ENCODE peak calls at places on chromosomes 7 and 10, in nine cellular contexts. C is mesenteric fat pad, G is glutamatergic neuron, R is neural progenitor cell, A is NCI-H1436, L is OCI-LY7, Q is mucosa of gallbladder, V is GM18507, E is HFFc6. D is an unnamed sample.

GRCh38 chr10:46298346-46299266 is 11.8 kb downstream of the ANTXRL start:
- DNase-seq in C (peak), G (no peak), R (no peak), A (no peak), L (peak), Q (no peak), V (no peak), E (no peak), D (no peak)

GRCh38 chr7:98135984-98136383 is 29.3 kb downstream of the LMTK2 start:
- DNase-seq in C (no peak), G (no peak), R (no peak), A (no peak), L (no peak), Q (no peak), V (no peak), E (no peak), D (no peak)

GRCh38 chr7:16094651-16095050 is 326.7 kb downstream of the CRPPA start:
- DNase-seq in C (no peak), G (no peak), R (no peak), A (no peak), L (no peak), Q (no peak), V (no peak), E (no peak), D (no peak)

GRCh38 chr7:151897201-151897711 is 20.3 kb upstream of the PRKAG2 start:
- DNase-seq in C (peak), G (no peak), R (peak), A (no peak), L (no peak), Q (no peak), V (no peak), E (no peak), D (no peak)

GRCh38 chr10:81820418-81820817 is 54.6 kb upstream of the NRG3 start:
- DNase-seq in C (no peak), G (no peak), R (peak), A (no peak), L (no peak), Q (no peak), V (no peak), E (no peak), D (no peak)

GRCh38 chr10:2222631-2223030 is 485.3 kb upstream of the ADARB2 start:
- DNase-seq in C (no peak), G (no peak), R (no peak), A (no peak), L (no peak), Q (no peak), V (no peak), E (no peak), D (no peak)

GRCh38 chr10:112637901-112638300 is 190.9 kb downstream of the VTI1A start:
- DNase-seq in C (no peak), G (no peak), R (peak), A (no peak), L (no peak), Q (no peak), V (no peak), E (no peak), D (no peak)

GRCh38 chr7:102152672-102153585 is 133.7 kb upstream of the SH2B2 start:
- DNase-seq in C (no peak), G (no peak), R (peak), A (no peak), L (no peak), Q (peak), V (no peak), E (no peak), D (peak)

GRCh38 chr10:100934084-100934659 is 21.4 kb downstream of the SLF2 start:
- DNase-seq in C (no peak), G (no peak), R (no peak), A (no peak), L (peak), Q (no peak), V (no peak), E (no peak), D (no peak)

GRCh38 chr7:50196719-50197118 is 103.7 kb upstream of the ZPBP start:
- DNase-seq in C (no peak), G (no peak), R (no peak), A (no peak), L (no peak), Q (no peak), V (no peak), E (no peak), D (no peak)

GRCh38 chr7:69610675-69611037 is 12.4 kb downstream of the AUTS2 start:
- DNase-seq in C (no peak), G (no peak), R (no peak), A (no peak), L (no peak), Q (no peak), V (no peak), E (no peak), D (no peak)

GRCh38 chr7:14414274-14414986 is 425.0 kb upstream of the ETV1 start:
- DNase-seq in C (no peak), G (no peak), R (no peak), A (no peak), L (no peak), Q (no peak), V (no peak), E (no peak), D (no peak)